ENCODE peak calls at places on chromosomes 2 and 18, in ten cellular contexts. One of them, this sample, is unnamed.

GRCh38 chr18:25248755-25249154 is 103.2 kb downstream of the ZNF521 start:
- DNase-seq in GM12864: no peak
- DNase-seq in bronchial epithelial cell: no peak
- DNase-seq in WERI-Rb-1: no peak
- DNase-seq in endodermal cell: no peak
- DNase-seq in adrenal gland: no peak
- DNase-seq in cardiac fibroblast: no peak
- DNase-seq in cardiac muscle cell: no peak
- DNase-seq in tibial nerve: no peak
- DNase-seq in DND-41: no peak
- DNase-seq in this sample: no peak

GRCh38 chr18:57533901-57534300 is 52.6 kb downstream of the FECH start:
- DNase-seq in tibial nerve: no peak
- DNase-seq in GM12864: no peak
- DNase-seq in cardiac fibroblast: no peak
- DNase-seq in bronchial epithelial cell: no peak
- DNase-seq in endodermal cell: no peak
- DNase-seq in WERI-Rb-1: no peak
- DNase-seq in DND-41: no peak
- DNase-seq in adrenal gland: no peak
- DNase-seq in cardiac muscle cell: no peak
- DNase-seq in this sample: no peak

GRCh38 chr2:174761837-174762236 is 2.4 kb downstream of the CHRNA1 start:
- DNase-seq in adrenal gland: no peak
- DNase-seq in WERI-Rb-1: peak; percentile 48
- DNase-seq in bronchial epithelial cell: peak; percentile 51
- DNase-seq in DND-41: no peak
- DNase-seq in tibial nerve: no peak
- DNase-seq in GM12864: no peak
- DNase-seq in cardiac muscle cell: no peak
- DNase-seq in endodermal cell: no peak
- DNase-seq in cardiac fibroblast: no peak
- DNase-seq in this sample: peak; percentile 14

GRCh38 chr2:23563673-23564617 is 179.0 kb downstream of the KLHL29 start:
- DNase-seq in adrenal gland: no peak
- DNase-seq in endodermal cell: no peak
- DNase-seq in tibial nerve: peak; percentile 67
- DNase-seq in DND-41: no peak
- DNase-seq in cardiac fibroblast: peak; percentile 75
- DNase-seq in GM12864: no peak
- DNase-seq in bronchial epithelial cell: peak; percentile 74
- DNase-seq in cardiac muscle cell: peak; percentile 76
- DNase-seq in WERI-Rb-1: no peak
- DNase-seq in this sample: peak; percentile 65

GRCh38 chr18:79567481-79568147 is 112.0 kb upstream of the CTDP1 start:
- DNase-seq in adrenal gland: peak; percentile 10
- DNase-seq in DND-41: no peak
- DNase-seq in GM12864: no peak
- DNase-seq in cardiac muscle cell: peak; percentile 93
- DNase-seq in bronchial epithelial cell: peak; percentile 97
- DNase-seq in cardiac fibroblast: peak; percentile 91
- DNase-seq in endodermal cell: peak; percentile 84
- DNase-seq in WERI-Rb-1: no peak
- DNase-seq in tibial nerve: no peak
- DNase-seq in this sample: peak; percentile 95

GRCh38 chr2:168639501-168639900 is 162.9 kb upstream of the NOSTRIN start:
- DNase-seq in endodermal cell: peak; percentile 80
- DNase-seq in adrenal gland: peak; percentile 37
- DNase-seq in bronchial epithelial cell: peak; percentile 44
- DNase-seq in tibial nerve: peak; percentile 39
- DNase-seq in cardiac muscle cell: peak; percentile 75
- DNase-seq in DND-41: no peak
- DNase-seq in cardiac fibroblast: peak; percentile 92
- DNase-seq in WERI-Rb-1: no peak
- DNase-seq in GM12864: no peak
- DNase-seq in this sample: peak; percentile 67

GRCh38 chr18:28494151-28494550 is 317.2 kb upstream of the CDH2 start:
- DNase-seq in DND-41: no peak
- DNase-seq in GM12864: no peak
- DNase-seq in cardiac muscle cell: peak; percentile 67
- DNase-seq in adrenal gland: no peak
- DNase-seq in endodermal cell: no peak
- DNase-seq in tibial nerve: no peak
- DNase-seq in WERI-Rb-1: no peak
- DNase-seq in cardiac fibroblast: peak; percentile 52
- DNase-seq in bronchial epithelial cell: no peak
- DNase-seq in this sample: no peak

GRCh38 chr2:137566387-137566786 is 397.9 kb upstream of the HNMT start:
- DNase-seq in endodermal cell: no peak
- DNase-seq in adrenal gland: no peak
- DNase-seq in WERI-Rb-1: no peak
- DNase-seq in cardiac fibroblast: no peak
- DNase-seq in tibial nerve: no peak
- DNase-seq in GM12864: no peak
- DNase-seq in bronchial epithelial cell: peak; percentile 20
- DNase-seq in DND-41: no peak
- DNase-seq in cardiac muscle cell: no peak
- DNase-seq in this sample: peak; percentile 42

GRCh38 chr2:23009545-23010149 is 375.3 kb upstream of the KLHL29 start:
- DNase-seq in GM12864: no peak
- DNase-seq in tibial nerve: peak; percentile 61
- DNase-seq in cardiac muscle cell: peak; percentile 31
- DNase-seq in WERI-Rb-1: no peak
- DNase-seq in endodermal cell: no peak
- DNase-seq in cardiac fibroblast: peak; percentile 21
- DNase-seq in DND-41: no peak
- DNase-seq in bronchial epithelial cell: no peak
- DNase-seq in adrenal gland: peak; percentile 35
- DNase-seq in this sample: no peak

GRCh38 chr2:211591456-211591855 is 947.1 kb downstream of the ERBB4 start:
- DNase-seq in bronchial epithelial cell: no peak
- DNase-seq in GM12864: no peak
- DNase-seq in cardiac muscle cell: no peak
- DNase-seq in WERI-Rb-1: no peak
- DNase-seq in adrenal gland: no peak
- DNase-seq in cardiac fibroblast: no peak
- DNase-seq in tibial nerve: no peak
- DNase-seq in DND-41: no peak
- DNase-seq in endodermal cell: no peak
- DNase-seq in this sample: no peak
- H3K4me3 ChIP-seq in bronchial epithelial cell: no peak overlapping the region
- H3K4me3 ChIP-seq in GM12864: no peak overlapping the region
- H3K4me3 ChIP-seq in cardiac muscle cell: peak overlapping the region; percentile 8
- H3K4me3 ChIP-seq in WERI-Rb-1: no peak overlapping the region
- H3K4me3 ChIP-seq in adrenal gland: no peak overlapping the region
- H3K4me3 ChIP-seq in cardiac fibroblast: no peak overlapping the region
- H3K4me3 ChIP-seq in tibial nerve: no peak overlapping the region
- H3K4me3 ChIP-seq in DND-41: no peak overlapping the region
- H3K4me3 ChIP-seq in endodermal cell: peak overlapping the region; percentile 79
- H3K4me3 ChIP-seq in this sample: no peak overlapping the region

GRCh38 chr18:54127759-54128378 is 96.6 kb downstream of the MBD2 start:
- DNase-seq in GM12864: no peak
- DNase-seq in adrenal gland: peak; percentile 37
- DNase-seq in cardiac fibroblast: peak; percentile 70
- DNase-seq in endodermal cell: peak; percentile 85
- DNase-seq in DND-41: peak; percentile 23
- DNase-seq in bronchial epithelial cell: peak; percentile 46
- DNase-seq in WERI-Rb-1: peak; percentile 55
- DNase-seq in cardiac muscle cell: peak; percentile 77
- DNase-seq in tibial nerve: no peak
- DNase-seq in this sample: peak; percentile 59
- TF ChIP-seq CTCF in GM12864: peak; percentile 54
- TF ChIP-seq CTCF in adrenal gland: peak; percentile 22
- TF ChIP-seq CTCF in cardiac fibroblast: peak; percentile 67
- TF ChIP-seq CTCF in endodermal cell: peak; percentile 87
- TF ChIP-seq CTCF in DND-41: peak; percentile 57
- TF ChIP-seq CTCF in bronchial epithelial cell: peak; percentile 57
- TF ChIP-seq CTCF in WERI-Rb-1: peak; percentile 63
- TF ChIP-seq CTCF in cardiac muscle cell: peak; percentile 72
- TF ChIP-seq CTCF in tibial nerve: peak; percentile 37
- TF ChIP-seq CTCF in this sample: peak; percentile 58

GRCh38 chr2:218219934-218220333 is 2.9 kb downstream of the ARPC2 start:
- DNase-seq in tibial nerve: no peak
- DNase-seq in cardiac muscle cell: no peak
- DNase-seq in DND-41: no peak
- DNase-seq in cardiac fibroblast: no peak
- DNase-seq in endodermal cell: no peak
- DNase-seq in bronchial epithelial cell: no peak
- DNase-seq in adrenal gland: no peak
- DNase-seq in WERI-Rb-1: no peak
- DNase-seq in GM12864: no peak
- DNase-seq in this sample: no peak
- H3K4me3 ChIP-seq in tibial nerve: no peak overlapping the region
- H3K4me3 ChIP-seq in cardiac muscle cell: no peak overlapping the region
- H3K4me3 ChIP-seq in DND-41: peak overlapping the region; percentile 72
- H3K4me3 ChIP-seq in cardiac fibroblast: no peak overlapping the region
- H3K4me3 ChIP-seq in endodermal cell: peak overlapping the region; percentile 93
- H3K4me3 ChIP-seq in bronchial epithelial cell: peak overlapping the region; percentile 95
- H3K4me3 ChIP-seq in adrenal gland: no peak overlapping the region
- H3K4me3 ChIP-seq in WERI-Rb-1: no peak overlapping the region
- H3K4me3 ChIP-seq in GM12864: peak overlapping the region; percentile 94
- H3K4me3 ChIP-seq in this sample: peak overlapping the region; percentile 99

DNA sequence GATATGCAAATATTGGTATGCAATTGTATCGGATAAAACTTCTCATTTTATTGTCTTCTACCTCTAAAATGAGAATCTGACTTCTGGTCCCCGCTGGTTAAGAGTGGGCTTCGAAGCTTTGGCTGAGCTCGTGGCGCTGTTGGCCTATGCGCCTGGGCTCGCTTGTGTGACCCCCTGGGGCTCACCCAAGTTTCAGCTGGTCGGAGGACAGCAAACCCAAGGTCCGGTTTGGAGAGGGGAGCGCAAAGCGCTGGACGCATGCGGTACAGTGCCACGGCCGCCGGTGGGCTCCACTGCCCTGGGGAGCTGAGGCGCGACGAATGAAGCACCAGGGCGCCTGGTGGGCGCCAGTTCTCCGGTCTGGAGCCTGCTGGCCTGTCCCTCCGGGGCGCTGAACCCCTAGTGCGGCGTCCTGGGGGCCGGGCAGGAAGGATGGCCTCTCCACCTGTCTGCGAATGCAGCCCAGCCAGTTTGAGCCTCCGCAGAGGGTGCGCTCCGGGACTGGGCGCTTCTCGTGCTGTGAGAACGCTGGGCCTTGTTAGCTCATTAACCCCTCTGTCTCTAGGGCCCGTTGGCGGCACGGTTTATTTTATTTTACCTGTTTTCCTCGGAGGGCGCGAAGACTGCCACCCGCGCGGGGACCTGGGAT is 10.3 kb downstream of the MEIS1 start:
- DNase-seq in DND-41: no peak
- DNase-seq in tibial nerve: no peak
- DNase-seq in WERI-Rb-1: no peak
- DNase-seq in cardiac fibroblast: no peak
- DNase-seq in cardiac muscle cell: no peak
- DNase-seq in adrenal gland: peak; percentile 53
- DNase-seq in bronchial epithelial cell: no peak
- DNase-seq in endodermal cell: peak; percentile 78
- DNase-seq in GM12864: no peak
- DNase-seq in this sample: peak; percentile 47
- TF ChIP-seq CTCF in DND-41: no peak
- TF ChIP-seq CTCF in tibial nerve: no peak
- TF ChIP-seq CTCF in WERI-Rb-1: no peak
- TF ChIP-seq CTCF in cardiac fibroblast: no peak
- TF ChIP-seq CTCF in cardiac muscle cell: no peak
- TF ChIP-seq CTCF in adrenal gland: no peak
- TF ChIP-seq CTCF in bronchial epithelial cell: no peak
- TF ChIP-seq CTCF in endodermal cell: peak; percentile 54
- TF ChIP-seq CTCF in GM12864: no peak
- TF ChIP-seq CTCF in this sample: peak; percentile 3

DNA sequence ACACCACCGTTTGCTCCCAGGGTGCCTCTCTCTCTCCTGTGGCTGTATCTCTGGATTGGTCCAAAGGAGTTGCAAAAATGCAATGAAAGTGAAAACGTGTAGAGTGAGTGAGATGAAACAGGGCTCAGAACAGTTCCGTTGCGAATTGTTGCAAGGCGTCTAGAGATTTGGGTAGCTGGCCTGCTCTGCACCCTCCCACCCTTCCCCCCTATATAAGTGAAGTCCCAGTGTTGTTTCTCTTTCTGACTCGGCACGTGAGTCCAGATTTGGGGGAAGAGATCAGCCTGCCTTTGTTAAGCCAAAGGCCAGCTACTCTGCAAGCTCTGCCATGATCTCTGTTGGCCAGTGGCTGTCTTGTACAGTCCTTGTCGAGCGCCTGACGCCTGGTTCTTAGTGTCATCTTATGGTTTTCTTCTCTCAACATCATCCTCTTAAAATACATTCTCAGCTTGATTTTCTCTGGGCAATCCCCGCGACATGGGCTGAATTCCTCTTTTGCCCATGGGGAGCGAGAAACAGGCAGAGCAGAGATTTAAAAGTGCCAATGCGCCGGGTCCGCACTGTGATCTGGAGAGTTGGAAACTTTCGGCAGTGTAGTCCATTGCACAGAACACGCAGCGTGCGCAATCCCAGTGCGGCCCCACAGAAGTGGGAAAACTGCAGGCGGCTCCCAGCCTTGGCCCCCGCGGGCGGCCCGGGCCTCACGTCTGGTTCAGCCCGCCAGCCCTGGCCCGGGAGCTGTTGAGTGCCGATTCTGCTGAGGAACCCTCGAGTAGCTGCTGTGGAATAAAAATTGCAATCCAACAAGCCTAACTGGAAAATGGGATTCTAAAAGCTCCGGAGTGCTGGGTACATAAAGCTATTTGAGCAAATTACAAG is 9.3 kb downstream of the MEIS1 start:
- DNase-seq in bronchial epithelial cell: no peak
- DNase-seq in endodermal cell: no peak
- DNase-seq in cardiac muscle cell: no peak
- DNase-seq in cardiac fibroblast: peak; percentile 53
- DNase-seq in tibial nerve: no peak
- DNase-seq in WERI-Rb-1: no peak
- DNase-seq in adrenal gland: peak; percentile 55
- DNase-seq in GM12864: no peak
- DNase-seq in DND-41: no peak
- DNase-seq in this sample: peak; percentile 52
- H3K4me3 ChIP-seq in bronchial epithelial cell: no peak overlapping the region
- H3K4me3 ChIP-seq in endodermal cell: no peak overlapping the region
- H3K4me3 ChIP-seq in cardiac muscle cell: peak overlapping the region; percentile 94
- H3K4me3 ChIP-seq in cardiac fibroblast: peak overlapping the region; percentile 3
- H3K4me3 ChIP-seq in tibial nerve: no peak overlapping the region
- H3K4me3 ChIP-seq in WERI-Rb-1: no peak overlapping the region
- H3K4me3 ChIP-seq in adrenal gland: peak overlapping the region; percentile 71
- H3K4me3 ChIP-seq in GM12864: no peak overlapping the region
- H3K4me3 ChIP-seq in DND-41: no peak overlapping the region
- H3K4me3 ChIP-seq in this sample: peak overlapping the region; percentile 68

This sample was measured in epithelial cell of esophagus.